ENCODE peak calls at places on chromosomes 11 and 22, in five cellular contexts. M is GM12891, Z is NCI-H524, J is A673, C is OCI-LY7. Y is an unnamed sample.

GRCh38 chr11:57727185-57727584 is 14.1 kb upstream of the SELENOH start:
- DNase-seq in M (no peak), C (no peak), Z (no peak), J (no peak), Y (no peak)

GRCh38 chr11:68127791-68128681 is 6.8 kb upstream of the CHKA start:
- DNase-seq in J (peak; percentile 38), C (no peak), Z (no peak), M (no peak), Y (no peak)

GRCh38 chr11:134988495-134988894 is 576.5 kb upstream of the B3GAT1 start:
- DNase-seq in J (no peak), Z (no peak), C (no peak), M (no peak), Y (no peak)

GRCh38 chr22:19811211-19811621 is 43.5 kb downstream of the GNB1L start:
- DNase-seq in C (no peak), Z (no peak), M (no peak), J (no peak), Y (peak; percentile 13)

GRCh38 chr11:11786771-11787170 is 55.0 kb upstream of the USP47 start:
- DNase-seq in J (peak; percentile 22), C (no peak), Z (peak; percentile 27), M (no peak), Y (no peak)

GRCh38 chr11:86606849-86607481 is 65.5 kb downstream of the ME3 start:
- DNase-seq in C (no peak), Z (no peak), J (no peak), M (no peak), Y (no peak)

GRCh38 chr11:97107604-97108003 is 717.8 kb downstream of the JRKL start:
- DNase-seq in J (no peak), Z (no peak), M (no peak), C (no peak), Y (no peak)

GRCh38 chr11:10540546-10540914 is 457 bp downstream of the RNF141 start:
- DNase-seq in C (peak; percentile 13), M (no peak), Z (peak; percentile 30), J (no peak), Y (no peak)

GRCh38 chr11:116931206-116931953 is 94.0 kb upstream of the APOA1 start:
- DNase-seq in M (no peak), C (peak; percentile 55), Z (no peak), J (peak; percentile 65), Y (no peak)

GRCh38 chr11:122189259-122189658 is 73.2 kb upstream of the BLID start:
- DNase-seq in C (no peak), J (peak; percentile 88), Z (no peak), M (no peak), Y (no peak)

GRCh38 chr11:34447044-34447443 is 8.3 kb downstream of the CAT start:
- DNase-seq in M (no peak), Z (no peak), J (no peak), C (no peak), Y (no peak)

GRCh38 chr11:100593321-100593720 is 93.8 kb upstream of the ARHGAP42 start:
- DNase-seq in J (no peak), Z (peak; percentile 96), C (no peak), M (no peak), Y (no peak)

GRCh38 chr11:65430406-65431217 is 8.0 kb downstream of the NEAT1 start:
- DNase-seq in C (peak; percentile 66), M (no peak), J (no peak), Z (no peak), Y (no peak)

GRCh38 chr11:132941024-132941646 is 591.2 kb downstream of the OPCML start:
- DNase-seq in C (peak; percentile 17), Z (peak; percentile 54), J (peak; percentile 60), M (peak; percentile 20), Y (no peak)

GRCh38 chr22:43331698-43332097 is 11.5 kb downstream of the SCUBE1 start:
- DNase-seq in C (no peak), J (no peak), Z (no peak), M (no peak), Y (no peak)

GRCh38 chr11:95229199-95230053 is 1.6 kb downstream of the SESN3 start:
- DNase-seq in M (no peak), C (no peak), Z (peak; percentile 38), J (no peak), Y (no peak)

GRCh38 chr11:118219696-118220095 is 5.1 kb downstream of the JAML start:
- DNase-seq in Z (no peak), M (no peak), J (no peak), C (no peak), Y (no peak)

GRCh38 chr11:66044757-66045156 is 4.2 kb downstream of the GAL3ST3 start:
- DNase-seq in M (no peak), C (no peak), J (no peak), Z (no peak), Y (no peak)

GRCh38 chr11:22199243-22199642 is 6.4 kb downstream of the ANO5 start:
- DNase-seq in M (no peak), Z (no peak), J (no peak), C (no peak), Y (no peak)

GRCh38 chr11:12534549-12534948 is 139.7 kb upstream of the TEAD1 start:
- DNase-seq in C (no peak), Z (no peak), M (no peak), J (no peak), Y (no peak)

GRCh38 chr11:108916290-108916689 is 251.4 kb downstream of the DDX10 start:
- DNase-seq in M (no peak), C (no peak), Z (no peak), J (no peak), Y (no peak)

GRCh38 chr11:76641905-76642304 is 28.6 kb downstream of the LRRC32 start:
- DNase-seq in C (no peak), Z (no peak), J (no peak), M (no peak), Y (no peak)

GRCh38 chr11:19345519-19345847 is 104.7 kb upstream of the E2F8 start:
- DNase-seq in Z (peak; percentile 57), C (no peak), M (peak; percentile 56), J (peak; percentile 14), Y (peak; percentile 51)

GRCh38 chr11:64826062-64826461 is 15.7 kb upstream of the MEN1 start:
- DNase-seq in Z (no peak), M (no peak), J (no peak), C (no peak), Y (no peak)